ENCODE peak calls at places on chromosomes 4 and X, in six cellular contexts. L, J, C, A, Z and G are unnamed samples.

GRCh38 chr4:181541396-181541795 is 701.8 kb upstream of the TENM3 start:
- DNase-seq in L (peak), J (no peak), C (no peak), A (no peak), Z (no peak), G (no peak)

GRCh38 chrX:148774276-148774675 is 273.9 kb downstream of the AFF2 start:
- DNase-seq in L (peak), J (no peak), C (no peak), A (no peak), Z (no peak), G (no peak)

GRCh38 chrX:74349387-74349786 is 45.4 kb downstream of the ZCCHC13 start:
- DNase-seq in L (peak), J (no peak), C (peak), A (no peak), Z (no peak), G (no peak)

GRCh38 chr4:89204624-89205023 is 93.3 kb downstream of the TIGD2 start:
- DNase-seq in L (peak), J (no peak), C (peak), A (no peak), Z (no peak), G (no peak)

GRCh38 chrX:22526339-22526738 is 253.6 kb downstream of the CBLL2 start:
- DNase-seq in L (peak), J (no peak), C (peak), A (no peak), Z (no peak), G (no peak)

GRCh38 chr4:155564086-155564485 is 102.6 kb upstream of the GUCY1A1 start:
- DNase-seq in L (no peak), J (no peak), C (no peak), A (no peak), Z (no peak), G (no peak)

GRCh38 chr4:168845897-168846296 is 164.2 kb downstream of the CBR4 start:
- DNase-seq in L (no peak), J (no peak), C (no peak), A (no peak), Z (no peak), G (no peak)

GRCh38 chrX:152074163-152074562 is 64.2 kb downstream of the MAGEA10 start:
- DNase-seq in L (peak), J (no peak), C (no peak), A (no peak), Z (no peak), G (no peak)

GRCh38 chr4:100880012-100880411 is 362.2 kb upstream of the EMCN start:
- DNase-seq in L (no peak), J (no peak), C (no peak), A (no peak), Z (no peak), G (no peak)

GRCh38 chrX:149903889-149904748 is 23.1 kb downstream of the MAGEA8 start:
- DNase-seq in L (peak), J (no peak), C (peak), A (no peak), Z (no peak), G (no peak)

GRCh38 chr4:112015960-112016359 is 129.3 kb upstream of the FAM241A start:
- DNase-seq in L (no peak), J (no peak), C (no peak), A (no peak), Z (no peak), G (no peak)

GRCh38 chrX:65575024-65575423 is 40.4 kb upstream of the LAS1L start:
- DNase-seq in L (peak), J (no peak), C (no peak), A (no peak), Z (no peak), G (no peak)

GRCh38 chrX:50629774-50630173 is 159.1 kb upstream of the DGKK start:
- DNase-seq in L (no peak), J (no peak), C (no peak), A (no peak), Z (no peak), G (no peak)

GRCh38 chr4:26484032-26484515 is 6.2 kb downstream of the CCKAR start:
- DNase-seq in L (no peak), J (no peak), C (peak), A (no peak), Z (no peak), G (no peak)

GRCh38 chr4:80611366-80611765 is 275.8 kb downstream of the CFAP299 start:
- DNase-seq in L (no peak), J (no peak), C (no peak), A (no peak), Z (no peak), G (no peak)

GRCh38 chrX:103556941-103557340 is 28.4 kb upstream of the TCEAL4 start:
- DNase-seq in L (no peak), J (no peak), C (no peak), A (no peak), Z (no peak), G (no peak)

GRCh38 chr4:183823394-183823793 is 81.7 kb upstream of the STOX2 start:
- DNase-seq in L (peak), J (no peak), C (no peak), A (peak), Z (no peak), G (no peak)

GRCh38 chr4:177116161-177116560 is 193.5 kb upstream of the NEIL3 start:
- DNase-seq in L (no peak), J (no peak), C (no peak), A (no peak), Z (no peak), G (no peak)

GRCh38 chrX:16160729-16161128 is 6.6 kb upstream of the MAGEB17 start:
- DNase-seq in L (peak), J (no peak), C (peak), A (no peak), Z (no peak), G (peak)

GRCh38 chr4:6193399-6193798 is 7.0 kb downstream of the JAKMIP1 start:
- DNase-seq in L (no peak), J (peak), C (no peak), A (no peak), Z (no peak), G (no peak)

GRCh38 chr4:41940834-41941233 is 5.6 kb downstream of the TMEM33 start:
- DNase-seq in L (no peak), J (no peak), C (no peak), A (no peak), Z (no peak), G (no peak)

GRCh38 chr4:58301384-58301783 is 1191.2 kb upstream of the IGFBP7 start:
- DNase-seq in L (peak), J (no peak), C (no peak), A (no peak), Z (no peak), G (no peak)

GRCh38 chrX:113980953-113981352 is 602.9 kb upstream of the HTR2C start:
- DNase-seq in L (no peak), J (no peak), C (no peak), A (no peak), Z (no peak), G (no peak)

GRCh38 chr4:17128268-17128667 is 229.8 kb upstream of the LDB2 start:
- DNase-seq in L (peak), J (no peak), C (peak), A (no peak), Z (no peak), G (no peak)

GRCh38 chr4:119314356-119314755 is 7.6 kb downstream of the FABP2 start:
- DNase-seq in L (peak), J (no peak), C (no peak), A (peak), Z (no peak), G (no peak)

GRCh38 chr4:101693842-101694398 is 96.6 kb upstream of the BANK1 start:
- DNase-seq in L (no peak), J (no peak), C (no peak), A (no peak), Z (no peak), G (no peak)

GRCh38 chrX:12174358-12174757 is 36.1 kb downstream of the FRMPD4 start:
- DNase-seq in L (no peak), J (no peak), C (peak), A (no peak), Z (no peak), G (no peak)

GRCh38 chr4:153137677-153138630 is 66.3 kb upstream of the TRIM2 start:
- DNase-seq in L (no peak), J (no peak), C (no peak), A (no peak), Z (no peak), G (no peak)

GRCh38 chr4:41692717-41693345 is 55.7 kb downstream of the PHOX2B start:
- DNase-seq in L (peak), J (no peak), C (peak), A (peak), Z (peak), G (peak)

GRCh38 chr4:120691536-120691935 is 231.0 kb downstream of the PRDM5 start:
- DNase-seq in L (peak), J (no peak), C (no peak), A (no peak), Z (no peak), G (no peak)

GRCh38 chrX:40552768-40553167 is 28.0 kb upstream of the ATP6AP2 start:
- DNase-seq in L (peak), J (no peak), C (no peak), A (no peak), Z (no peak), G (peak)
- TF ChIP-seq CTCF in L (no peak), J (no peak), C (peak), A (no peak), Z (no peak), G (no peak)

DNA sequence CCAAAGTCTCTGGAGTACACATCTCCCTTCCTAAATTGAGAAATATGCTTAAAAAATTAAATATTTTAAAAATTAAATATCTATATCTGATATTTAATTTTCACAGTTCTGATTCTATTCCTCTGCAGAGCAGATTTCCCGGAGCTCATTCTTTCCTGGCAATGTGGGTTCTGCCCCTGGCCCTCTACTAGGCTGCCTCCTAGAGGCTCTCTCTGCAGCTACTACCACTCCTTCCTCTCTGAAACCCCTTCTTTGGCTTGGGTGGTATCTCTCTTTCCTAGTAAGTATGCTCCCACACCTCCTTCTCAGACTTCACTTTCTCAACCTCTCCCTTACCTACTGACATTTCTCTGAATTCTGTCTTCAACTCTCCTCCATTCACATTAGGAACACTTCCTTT is 45.3 kb downstream of the RPGR start:
- DNase-seq in L (peak), J (no peak), C (no peak), A (no peak), Z (no peak), G (no peak)
- TF ChIP-seq CTCF in L (peak), J (peak), C (peak), A (peak), Z (peak), G (no peak)

GRCh38 chrX:77415882-77416281 is 31.3 kb upstream of the FGF16 start:
- DNase-seq in L (no peak), J (no peak), C (no peak), A (no peak), Z (no peak), G (no peak)

GRCh38 chrX:77412631-77413030 is 34.6 kb upstream of the FGF16 start:
- DNase-seq in L (no peak), J (no peak), C (no peak), A (no peak), Z (no peak), G (no peak)

GRCh38 chrX:77415161-77415560 is 32.0 kb upstream of the FGF16 start:
- DNase-seq in L (peak), J (no peak), C (no peak), A (no peak), Z (no peak), G (no peak)
- TF ChIP-seq CTCF in L (peak), J (peak), C (no peak), A (no peak), Z (no peak), G (no peak)

DNA sequence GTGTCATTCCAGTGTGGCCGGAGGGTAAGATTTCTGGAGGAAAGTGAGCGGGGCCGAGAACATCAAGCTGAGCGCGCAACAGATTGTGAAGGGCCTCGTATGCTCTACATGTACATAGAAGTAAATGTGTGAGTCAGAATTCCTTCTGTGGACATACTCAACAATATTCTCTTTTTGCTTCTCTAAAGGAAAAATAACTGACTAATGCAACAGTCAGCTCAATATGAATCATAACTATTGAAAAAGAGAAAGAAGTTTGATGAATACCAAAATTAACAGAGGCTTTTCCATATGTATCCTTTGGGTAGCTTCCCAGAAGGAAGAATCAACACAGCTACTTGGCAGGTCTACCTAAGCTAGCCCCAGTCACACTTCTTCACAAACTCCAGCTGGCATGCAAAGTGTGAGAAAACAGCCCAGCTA is 87.5 kb upstream of the ZFP42 start:
- DNase-seq in L (peak), J (no peak), C (no peak), A (no peak), Z (no peak), G (no peak)
- TF ChIP-seq CTCF in L (no peak), J (no peak), C (no peak), A (no peak), Z (no peak), G (no peak)

GRCh38 chrX:9312922-9313867 is 151.7 kb upstream of the TBL1X start:
- DNase-seq in L (peak), J (peak), C (no peak), A (peak), Z (peak), G (peak)
- TF ChIP-seq CTCF in L (peak), J (peak), C (peak), A (peak), Z (peak), G (peak)